ENCODE peak calls at places on chromosome 11, in eight cellular contexts. Q is AG04450, T is DND-41, E is psoas muscle, G is ovary, U is tibial nerve, F is cardiac muscle cell, H is fibroblast of lung. W is an unnamed sample. For H3K9me3, the result is how much of the 10 kb centered on the place peaks cover.

GRCh38 chr11:63242089-63242762 is 1.2 kb downstream of the SLC22A25 start:
- DNase-seq in Q (no peak), T (peak), E (no peak), G (no peak), U (no peak), F (no peak), H (no peak), W (no peak)

GRCh38 chr11:58805065-58805464 is 39.4 kb downstream of the GLYATL2 start:
- DNase-seq in Q (no peak), T (no peak), E (no peak), G (no peak), U (no peak), F (no peak), H (no peak), W (no peak)

GRCh38 chr11:76856571-76856970 is 4.1 kb upstream of the ACER3 start:
- DNase-seq in Q (no peak), T (no peak), E (no peak), G (no peak), U (no peak), F (no peak), H (no peak), W (no peak)

GRCh38 chr11:10751581-10751940 is 515 bp downstream of the CTR9 start:
- DNase-seq in Q (no peak), T (no peak), E (no peak), G (no peak), U (no peak), F (no peak), H (no peak), W (no peak)

GRCh38 chr11:1289211-1289935 is 20.1 kb downstream of the TOLLIP start:
- DNase-seq in Q (no peak), T (no peak), E (no peak), G (peak), U (no peak), F (no peak), H (no peak), W (no peak)

GRCh38 chr11:47449541-47449940 is 605 bp upstream of the RAPSN start:
- DNase-seq in Q (no peak), T (no peak), E (no peak), G (no peak), U (no peak), F (no peak), H (no peak), W (no peak)

GRCh38 chr11:129247129-129247528 is 55.0 kb upstream of the ARHGAP32 start:
- DNase-seq in Q (no peak), T (peak), E (no peak), G (no peak), U (no peak), F (no peak), H (no peak), W (no peak)

GRCh38 chr11:128627666-128628342 is 40.4 kb upstream of the ETS1 start:
- DNase-seq in Q (no peak), T (no peak), E (no peak), G (no peak), U (no peak), F (no peak), H (no peak), W (no peak)

GRCh38 chr11:6210274-6210955 is 5.1 kb downstream of the C11orf42 start:
- DNase-seq in Q (no peak), T (no peak), E (no peak), G (no peak), U (no peak), F (no peak), H (no peak), W (no peak)

GRCh38 chr11:131468565-131468964 is 98.2 kb downstream of the NTM start:
- DNase-seq in Q (no peak), T (no peak), E (no peak), G (no peak), U (no peak), F (peak), H (no peak), W (no peak)

GRCh38 chr11:71946144-71946571 is 17.3 kb downstream of the RNF121 start:
- DNase-seq in Q (no peak), T (no peak), E (no peak), G (no peak), U (no peak), F (peak), H (peak), W (no peak)

GRCh38 chr11:62775646-62776045 is 4.5 kb downstream of the TAF6L start:
- DNase-seq in Q (no peak), T (no peak), E (no peak), G (no peak), U (no peak), F (no peak), H (no peak), W (no peak)

GRCh38 chr11:92180664-92181251 is 43.9 kb upstream of the FAT3 start:
- DNase-seq in Q (no peak), T (no peak), E (no peak), G (no peak), U (no peak), F (peak), H (peak), W (no peak)

GRCh38 chr11:85718126-85718943 is 32.3 kb upstream of the CCDC89 start:
- DNase-seq in Q (no peak), T (no peak), E (no peak), G (no peak), U (no peak), F (no peak), H (peak), W (no peak)

GRCh38 chr11:71999813-72000590 is 1.3 kb downstream of the IL18BP start:
- DNase-seq in Q (no peak), T (no peak), E (no peak), G (no peak), U (no peak), F (no peak), H (no peak), W (no peak)

GRCh38 chr11:73478737-73479347 is 102.6 kb downstream of the RELT start:
- DNase-seq in Q (no peak), T (peak), E (no peak), G (no peak), U (no peak), F (peak), H (peak), W (no peak)

GRCh38 chr11:30561691-30562412 is 24.3 kb downstream of the MPPED2 start:
- DNase-seq in Q (no peak), T (no peak), E (no peak), G (no peak), U (no peak), F (no peak), H (no peak), W (no peak)

GRCh38 chr11:30564994-30565393 is 21.2 kb downstream of the MPPED2 start:
- DNase-seq in Q (no peak), T (no peak), E (no peak), G (no peak), U (no peak), F (no peak), H (no peak), W (no peak)

GRCh38 chr11:30566482-30566881 is 19.7 kb downstream of the MPPED2 start:
- DNase-seq in Q (no peak), T (no peak), E (no peak), G (no peak), U (no peak), F (no peak), H (no peak), W (no peak)

DNA sequence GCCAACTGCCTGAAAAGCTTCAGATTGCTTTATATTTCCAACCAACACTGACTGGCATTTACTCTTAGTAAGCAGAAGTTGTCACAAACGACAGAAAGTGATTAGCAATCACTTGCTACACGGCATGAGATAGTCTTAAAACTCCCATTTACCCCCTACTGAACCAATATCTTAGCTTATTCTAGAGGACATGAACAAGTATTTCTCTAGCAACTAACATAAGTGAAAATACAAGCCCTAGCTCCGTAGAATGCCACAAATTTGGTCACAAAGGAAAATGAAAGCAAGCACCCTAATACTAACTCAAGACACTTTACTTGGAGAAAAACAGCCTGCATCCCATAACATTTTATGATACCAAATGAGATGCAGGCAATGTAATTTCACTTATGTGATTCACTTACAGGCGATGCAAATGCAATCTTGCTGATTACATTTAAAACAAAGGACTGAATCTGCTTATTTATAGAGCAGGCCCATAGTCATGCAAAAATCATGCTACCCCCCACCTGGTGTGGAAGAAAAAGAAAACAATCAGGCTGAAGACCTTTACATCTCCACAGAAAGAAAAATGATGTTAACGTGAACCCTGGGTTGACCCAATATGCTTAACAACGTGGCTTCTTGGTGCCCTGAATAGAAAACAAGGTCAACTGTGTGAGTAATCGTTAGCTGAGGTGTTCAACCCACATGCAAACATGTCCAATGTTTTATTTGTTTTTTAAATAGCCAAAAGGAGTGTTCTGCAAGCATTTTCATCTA is 25.6 kb downstream of the MPPED2 start:
- DNase-seq in Q (no peak), T (no peak), E (no peak), G (no peak), U (no peak), F (no peak), H (no peak), W (no peak)
- H3K4me3 ChIP-seq in Q (no peak), T (no peak), E (peak), G (peak), U (peak), F (no peak), H (no peak), W (peak)

GRCh38 chr11:69862797-69863543 is 43.8 kb upstream of the FGF3 start:
- DNase-seq in Q (no peak), T (no peak), E (no peak), G (no peak), U (no peak), F (no peak), H (no peak), W (no peak)
- TF ChIP-seq CTCF in Q (no peak), T (no peak), E (no peak), G (no peak), U (no peak), F (no peak), H (no peak), W (no peak)

DNA sequence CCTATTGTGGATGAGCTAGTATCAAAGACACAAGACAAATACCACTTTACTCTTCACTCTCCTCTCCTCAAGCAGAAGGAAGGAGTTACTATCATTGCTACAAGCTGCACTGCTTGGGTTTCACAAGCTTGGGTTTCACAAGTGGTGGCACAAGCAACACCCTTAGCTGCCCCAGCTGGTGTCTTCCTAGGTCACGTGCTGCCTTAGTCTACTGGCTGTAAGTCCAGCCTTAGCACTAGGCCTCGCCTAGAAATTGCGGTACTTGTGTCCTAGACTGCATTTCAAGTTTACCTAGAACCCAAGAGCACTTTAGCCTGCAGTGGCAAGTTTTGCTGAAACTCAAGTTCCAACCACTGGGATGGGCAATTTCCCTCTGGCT is 86.6 kb downstream of the EHF start:
- DNase-seq in Q (no peak), T (no peak), E (no peak), G (no peak), U (no peak), F (no peak), H (no peak), W (no peak)
- H3K9me3 ChIP-seq in Q (under half), T (under half), E (under half), G (under half), U (under half), F (under half), H (under half), W (under half)

GRCh38 chr11:105577645-105578044 is 32.2 kb upstream of the GRIA4 start:
- DNase-seq in Q (peak), T (no peak), E (no peak), G (no peak), U (no peak), F (peak), H (peak), W (no peak)
- H3K4me3 ChIP-seq in Q (no peak), T (no peak), E (no peak), G (no peak), U (no peak), F (no peak), H (no peak), W (no peak)

GRCh38 chr11:13338437-13339069 is 61.0 kb downstream of the BMAL1 start:
- DNase-seq in Q (no peak), T (peak), E (no peak), G (no peak), U (no peak), F (peak), H (peak), W (no peak)
- TF ChIP-seq CTCF in Q (no peak), T (no peak), E (no peak), G (no peak), U (no peak), F (no peak), H (no peak), W (no peak)